ENCODE peak calls at places on chromosome 1, in seven cellular contexts. S is adipocyte, I is left lung, B is endothelial cell, O is C1 segment of cervical spinal cord, V is left cardiac atrium, T is osteocyte. W is an unnamed sample.

GRCh38 chr1:96387785-96388184 is 333.8 kb upstream of the PTBP2 start:
- DNase-seq in S (no peak), I (no peak), B (no peak), O (no peak), V (no peak), T (no peak), W (no peak)

GRCh38 chr1:56934400-56935080 is 31.3 kb downstream of the C8B start:
- DNase-seq in S (no peak), I (no peak), B (no peak), O (no peak), V (no peak), T (no peak), W (no peak)

GRCh38 chr1:84668185-84668584 is 22.1 kb downstream of the SSX2IP start:
- DNase-seq in S (no peak), I (no peak), B (no peak), O (no peak), V (no peak), T (no peak), W (no peak)

GRCh38 chr1:167373398-167373797 is 144.9 kb downstream of the CD247 start:
- DNase-seq in S (no peak), I (no peak), B (no peak), O (no peak), V (no peak), T (no peak), W (no peak)

GRCh38 chr1:71502026-71502425 is 421.2 kb upstream of the ZRANB2 start:
- DNase-seq in S (no peak), I (no peak), B (no peak), O (no peak), V (no peak), T (no peak), W (no peak)

GRCh38 chr1:17013598-17014320 is 2.0 kb upstream of the ATP13A2 start:
- DNase-seq in S (no peak), I (peak), B (no peak), O (peak), V (no peak), T (no peak), W (no peak)

GRCh38 chr1:218692808-218693207 is 347.7 kb downstream of the TGFB2 start:
- DNase-seq in S (no peak), I (no peak), B (no peak), O (no peak), V (no peak), T (no peak), W (no peak)

GRCh38 chr1:193971595-193971994 is 785.2 kb upstream of the B3GALT2 start:
- DNase-seq in S (peak), I (no peak), B (no peak), O (no peak), V (no peak), T (no peak), W (no peak)

GRCh38 chr1:152001631-152002584 is 8.2 kb upstream of the S100A10 start:
- DNase-seq in S (peak), I (peak), B (peak), O (peak), V (peak), T (peak), W (peak)